ENCODE peak calls at places on chromosome 21, in six cellular contexts. X, D, R, O, Y and W are unnamed samples.

GRCh38 chr21:31284797-31285397 is 59.2 kb downstream of the TIAM1 start:
- DNase-seq in X (no peak), R (no peak), D (no peak), Y (no peak), O (peak), W (no peak)

GRCh38 chr21:32185103-32185502 is 93.7 kb downstream of the MIS18A start:
- DNase-seq in D (no peak), O (no peak), X (no peak), Y (no peak), R (no peak), W (no peak)

GRCh38 chr21:27076035-27076434 is 109.1 kb upstream of the ADAMTS5 start:
- DNase-seq in X (no peak), O (peak), R (no peak), D (no peak), Y (no peak), W (no peak)

GRCh38 chr21:34625194-34625593 is 10.3 kb upstream of the RCAN1 start:
- DNase-seq in Y (no peak), X (no peak), O (no peak), R (peak), D (no peak), W (no peak)

GRCh38 chr21:31011412-31011811 is 26.9 kb downstream of the KRTAP19-8 start:
- DNase-seq in R (no peak), O (no peak), D (no peak), Y (no peak), X (no peak), W (no peak)

GRCh38 chr21:37793660-37794059 is 122.6 kb downstream of the KCNJ6 start:
- DNase-seq in X (no peak), O (peak), R (no peak), D (no peak), Y (no peak), W (no peak)

GRCh38 chr21:22201669-22202068 is 1203.5 kb downstream of the NCAM2 start:
- DNase-seq in D (no peak), O (no peak), R (no peak), Y (no peak), X (no peak), W (no peak)

GRCh38 chr21:38434913-38435533 is 63.3 kb downstream of the ERG start:
- DNase-seq in Y (no peak), R (no peak), D (no peak), O (peak), X (no peak), W (no peak)

GRCh38 chr21:14070968-14071367 is 139.8 kb downstream of the LIPI start:
- DNase-seq in O (no peak), X (no peak), Y (no peak), D (no peak), R (peak), W (no peak)

GRCh38 chr21:33402011-33402979 is 918 bp upstream of the IFNGR2 start:
- DNase-seq in R (peak), D (peak), X (peak), Y (peak), O (peak), W (peak)

GRCh38 chr21:15050588-15051377 is 14.0 kb downstream of the NRIP1 start:
- DNase-seq in X (no peak), O (no peak), Y (no peak), D (no peak), R (no peak), W (peak)

GRCh38 chr21:16570196-16570595 is 840.4 kb downstream of the USP25 start:
- DNase-seq in O (peak), Y (no peak), X (no peak), D (no peak), R (no peak), W (no peak)

GRCh38 chr21:26405071-26405470 is 168.0 kb downstream of the CYYR1 start:
- DNase-seq in Y (no peak), R (no peak), D (no peak), O (peak), X (no peak), W (no peak)

GRCh38 chr21:25944672-25945213 is 210.0 kb downstream of the GABPA start:
- DNase-seq in Y (no peak), O (peak), D (no peak), R (no peak), X (no peak), W (no peak)

GRCh38 chr21:26844258-26845065 is 747 bp downstream of the ADAMTS1 start:
- DNase-seq in O (peak), D (peak), R (peak), X (no peak), Y (peak), W (peak)

GRCh38 chr21:25931791-25932190 is 197.0 kb downstream of the GABPA start:
- DNase-seq in R (no peak), X (no peak), O (no peak), D (no peak), Y (no peak), W (no peak)

GRCh38 chr21:34091607-34092006 is 18.2 kb downstream of the MRPS6 start:
- DNase-seq in R (no peak), O (no peak), D (no peak), Y (no peak), X (no peak), W (no peak)

GRCh38 chr21:15058718-15059316 is 6.0 kb downstream of the NRIP1 start:
- DNase-seq in O (peak), D (no peak), Y (no peak), R (no peak), X (no peak), W (peak)

GRCh38 chr21:17045214-17045835 is 467.5 kb upstream of the CXADR start:
- DNase-seq in Y (no peak), O (peak), D (no peak), R (no peak), X (no peak), W (no peak)

GRCh38 chr21:30126575-30126974 is 40.0 kb downstream of the CLDN17 start:
- DNase-seq in Y (no peak), O (no peak), X (no peak), R (no peak), D (no peak), W (no peak)

GRCh38 chr21:36156815-36157670 is at the start of gene DOP1B:
- DNase-seq in Y (no peak), D (no peak), O (no peak), X (peak), R (peak), W (peak)
- TF ChIP-seq POLR2A in Y (no peak), D (no peak), O (no peak), X (peak), R (no peak), W (peak)

GRCh38 chr21:44872568-44873355 is 728 bp downstream of the PTTG1IP start:
- DNase-seq in O (peak), R (no peak), X (no peak), D (peak), Y (no peak), W (peak)

GRCh38 chr21:44869860-44870747 is 3.4 kb downstream of the PTTG1IP start:
- DNase-seq in Y (no peak), R (no peak), O (peak), D (peak), X (no peak), W (peak)

GRCh38 chr21:44870748-44871495 is 2.6 kb downstream of the PTTG1IP start:
- DNase-seq in R (no peak), X (no peak), Y (no peak), O (no peak), D (no peak), W (peak)

GRCh38 chr21:44872266-44872567 is 1.3 kb downstream of the PTTG1IP start:
- DNase-seq in Y (no peak), X (no peak), O (no peak), D (no peak), R (no peak), W (no peak)

DNA sequence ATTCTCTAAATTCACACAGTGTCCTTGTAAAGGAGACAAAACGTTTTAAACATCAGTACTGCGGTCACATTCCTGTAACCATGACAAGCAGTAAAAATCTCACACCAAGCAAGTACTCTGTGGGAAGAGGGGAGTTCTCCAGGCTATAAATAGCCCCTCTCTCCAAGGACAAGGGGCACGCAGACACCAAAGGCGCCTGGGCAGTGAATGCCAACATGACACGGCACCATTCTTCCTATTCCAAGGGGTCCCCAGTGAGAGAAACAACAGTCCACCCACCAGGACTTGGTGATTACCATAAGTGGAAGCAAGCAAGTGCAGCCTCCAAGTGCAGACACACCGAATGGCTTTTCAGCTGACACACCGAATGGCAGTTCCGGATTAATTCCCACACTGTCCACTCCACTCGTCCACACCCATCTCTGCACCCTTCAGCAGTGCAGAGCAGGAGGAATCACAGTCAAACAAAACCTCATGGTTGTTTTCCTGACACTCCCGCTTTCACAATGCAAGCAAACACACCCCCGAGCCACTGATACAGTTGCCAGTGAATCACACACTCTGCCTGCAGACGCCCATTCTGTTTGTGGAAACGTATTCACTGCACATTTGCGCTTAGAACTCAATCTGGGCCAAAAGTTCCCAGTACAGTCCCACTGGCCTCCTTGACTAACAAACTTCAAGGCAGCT is 1.8 kb downstream of the PTTG1IP start:
- DNase-seq in R (no peak), X (no peak), O (peak), Y (no peak), D (no peak), W (peak)
- TF ChIP-seq POLR2A in R (no peak), X (no peak), O (no peak), Y (no peak), D (no peak), W (no peak)

DNA sequence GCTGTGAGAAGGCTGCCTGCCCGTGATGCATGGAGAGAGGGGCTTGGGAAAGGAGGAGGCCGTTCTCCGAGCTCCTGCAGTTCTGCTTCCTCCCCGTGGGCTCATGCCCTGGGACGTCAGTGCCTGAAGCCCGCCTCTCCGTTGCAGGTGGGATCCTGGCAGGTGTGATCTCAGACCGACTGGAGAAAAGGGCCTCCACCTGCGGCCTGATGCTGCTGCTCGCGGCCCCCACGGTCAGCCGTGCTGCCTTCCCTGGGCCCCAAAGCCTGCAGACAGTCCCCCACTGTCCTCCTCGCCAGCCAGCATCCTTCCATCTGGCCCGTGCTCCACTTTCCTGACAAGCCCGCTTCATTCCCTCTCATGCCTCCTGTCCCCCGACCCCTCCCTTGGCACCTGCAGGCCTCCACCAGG is 50.9 kb downstream of the SLC37A1 start:
- DNase-seq in D (peak), O (no peak), X (no peak), Y (no peak), R (peak), W (no peak)
- TF ChIP-seq POLR2A in D (no peak), O (no peak), X (no peak), Y (no peak), R (no peak), W (no peak)

GRCh38 chr21:46458315-46459023 is at the start of gene DIP2A:
- DNase-seq in D (peak), X (peak), R (peak), O (peak), Y (peak), W (peak)

GRCh38 chr21:46459024-46459355 is 299 bp downstream of the DIP2A start:
- DNase-seq in Y (no peak), O (no peak), R (no peak), D (no peak), X (no peak), W (no peak)

GRCh38 chr21:46459356-46460112 is 843 bp downstream of the DIP2A start:
- DNase-seq in X (no peak), Y (peak), R (peak), D (peak), O (peak), W (peak)

GRCh38 chr21:46456750-46457149 is 1.9 kb upstream of the DIP2A start:
- DNase-seq in R (no peak), X (no peak), O (no peak), D (no peak), Y (no peak), W (no peak)

GRCh38 chr21:46457801-46458314 is 833 bp upstream of the DIP2A start:
- DNase-seq in O (peak), D (no peak), X (no peak), Y (no peak), R (peak), W (peak)
- TF ChIP-seq POLR2A in O (no peak), D (no peak), X (peak), Y (no peak), R (no peak), W (no peak)

GRCh38 chr21:46056450-46056903 is 41.4 kb upstream of the COL6A2 start:
- DNase-seq in X (no peak), Y (peak), D (peak), R (peak), O (peak), W (no peak)
- TF ChIP-seq POLR2A in X (no peak), Y (no peak), D (peak), R (no peak), O (peak), W (no peak)

GRCh38 chr21:18204931-18205330 is 39.7 kb upstream of the CHODL start:
- DNase-seq in R (no peak), O (no peak), X (no peak), Y (no peak), D (no peak), W (no peak)
- TF ChIP-seq POLR2A in R (no peak), O (no peak), X (no peak), Y (no peak), D (no peak), W (no peak)

GRCh38 chr21:43726686-43727570 is 8.0 kb downstream of the PDXK start:
- DNase-seq in D (no peak), O (no peak), Y (no peak), R (no peak), X (no peak), W (no peak)
- TF ChIP-seq POLR2A in D (no peak), O (no peak), Y (no peak), R (no peak), X (no peak), W (no peak)

DNA sequence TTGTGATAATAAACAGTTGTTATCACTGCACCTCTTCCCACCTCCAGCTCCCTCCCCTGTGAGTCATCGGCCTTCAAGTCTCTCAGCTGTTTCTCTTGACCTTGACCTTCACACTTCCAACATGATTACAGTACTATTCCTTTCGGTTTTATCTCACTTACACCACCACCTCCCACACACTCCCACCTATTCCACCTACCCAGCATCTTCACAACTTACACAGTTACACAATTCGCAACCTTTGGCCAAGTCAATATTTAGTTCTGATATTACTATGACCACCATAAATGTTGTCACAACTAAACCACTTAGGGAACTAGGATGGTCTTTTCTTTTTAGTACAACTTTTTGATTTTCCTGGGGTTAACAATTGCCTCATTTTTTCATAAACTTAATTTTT is 60.2 kb downstream of the RIPK4 start:
- DNase-seq in R (no peak), X (no peak), D (no peak), O (peak), Y (no peak), W (no peak)
- TF ChIP-seq POLR2A in R (no peak), X (no peak), D (no peak), O (no peak), Y (no peak), W (no peak)

DNA sequence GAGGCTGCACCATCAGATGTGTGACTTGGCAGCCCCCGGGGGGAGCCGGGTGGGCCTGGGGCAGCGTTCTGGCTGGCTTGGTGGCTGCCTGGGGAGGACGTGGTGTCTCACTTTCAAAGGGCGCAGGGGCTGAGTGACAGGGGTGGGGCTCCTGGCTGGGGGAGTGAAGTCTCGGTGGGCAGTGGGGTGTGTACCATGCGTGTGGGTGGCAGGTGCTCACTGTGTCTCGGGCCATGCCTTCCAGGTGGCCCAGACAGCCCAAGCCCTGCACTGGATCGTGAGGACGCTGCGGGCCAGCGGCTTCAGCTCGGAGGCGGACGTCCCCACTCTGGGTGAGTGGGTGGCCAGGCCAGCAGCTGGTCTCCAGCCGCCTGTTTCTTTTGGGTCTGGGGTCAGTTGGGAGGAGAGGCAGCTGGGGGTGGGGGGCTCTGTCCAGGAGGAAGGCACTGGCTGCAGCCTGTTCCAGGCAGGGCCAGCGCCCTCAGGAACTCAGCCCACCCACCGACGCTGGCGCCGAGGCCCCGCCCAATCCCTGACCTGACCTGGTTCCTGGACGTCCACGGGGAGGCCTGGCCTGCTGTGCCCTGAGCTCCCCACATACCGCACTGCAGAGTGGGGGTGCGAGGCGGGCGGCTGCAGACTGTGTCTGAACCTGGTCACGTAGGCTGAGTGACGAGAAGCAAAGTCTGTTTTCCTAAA is 30.6 kb upstream of the LRRC3 start:
- DNase-seq in Y (peak), O (no peak), D (no peak), R (peak), X (no peak), W (no peak)
- TF ChIP-seq POLR2A in Y (no peak), O (no peak), D (no peak), R (no peak), X (no peak), W (no peak)

DNA sequence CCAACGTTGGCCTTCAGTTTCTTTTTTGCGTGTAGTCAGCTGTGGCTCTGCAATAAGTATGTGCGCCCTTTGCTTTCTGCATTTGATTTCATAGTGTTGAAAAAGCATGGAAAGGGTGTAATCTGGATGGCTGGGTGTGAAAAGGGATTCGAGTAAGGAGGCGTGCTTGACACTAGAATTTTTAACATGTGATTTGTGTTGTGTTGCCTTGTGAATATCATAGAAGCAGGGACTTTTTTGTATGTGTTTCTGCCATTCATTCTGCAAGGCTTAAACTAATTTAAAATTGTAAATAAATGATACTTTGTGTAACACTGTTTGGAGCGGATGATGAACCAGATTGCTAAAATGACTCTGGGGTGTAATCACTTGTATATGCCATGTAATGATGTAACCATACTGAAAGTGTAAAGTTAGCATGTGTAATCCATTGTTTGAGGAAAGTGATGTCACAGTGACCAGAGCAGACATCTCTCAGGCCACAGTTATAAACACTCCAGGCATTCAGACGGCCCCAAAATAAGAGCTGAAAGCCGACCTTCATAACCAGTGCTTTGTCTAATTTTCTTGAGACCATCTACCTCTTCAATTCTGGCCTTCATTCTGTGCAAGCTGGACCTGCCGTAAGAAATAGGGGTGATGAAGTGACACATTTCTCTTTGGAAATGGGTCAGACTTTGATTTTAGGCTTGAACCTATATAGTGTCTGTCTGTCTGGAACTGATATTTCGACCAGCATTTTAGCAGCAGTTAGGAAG is 616 bp downstream of the SH3BGR start:
- DNase-seq in R (no peak), Y (no peak), D (no peak), X (no peak), O (peak), W (peak)
- TF ChIP-seq POLR2A in R (no peak), Y (no peak), D (no peak), X (no peak), O (no peak), W (no peak)